ENCODE peak calls at places on chromosomes 12 and 14, in six cellular contexts. N, I, Q, J, U and Y are unnamed samples. For H3K4me1, the result is how much of the 10 kb centered on the place peaks cover.

GRCh38 chr12:106108187-106108816 is 30.5 kb downstream of the NUAK1 start:
- DNase-seq in I (no peak), U (peak), N (no peak), J (no peak), Q (peak), Y (no peak)

GRCh38 chr14:34527591-34527990 is 11.9 kb downstream of the EAPP start:
- DNase-seq in J (no peak), I (no peak), U (no peak), Q (no peak), N (no peak), Y (no peak)

GRCh38 chr12:53930591-53931255 is 7.9 kb upstream of the HOXC13 start:
- DNase-seq in I (no peak), N (no peak), U (no peak), J (no peak), Q (no peak), Y (no peak)

GRCh38 chr14:95683793-95684192 is 2.4 kb upstream of the TCL1B start:
- DNase-seq in Q (no peak), J (no peak), I (peak), N (no peak), U (peak), Y (no peak)

GRCh38 chr14:35346738-35347322 is 54.6 kb downstream of the PSMA6 start:
- DNase-seq in I (no peak), U (no peak), N (no peak), Q (no peak), J (peak), Y (no peak)

GRCh38 chr12:77133566-77133965 is 68.2 kb upstream of the E2F7 start:
- DNase-seq in I (peak), J (peak), N (no peak), Q (peak), U (peak), Y (no peak)

GRCh38 chr12:128288896-128289295 is 21.9 kb downstream of the TMEM132C start:
- DNase-seq in I (no peak), U (no peak), J (no peak), Q (no peak), N (no peak), Y (no peak)

GRCh38 chr12:121812320-121812871 is 8.6 kb downstream of the SETD1B start:
- DNase-seq in U (peak), J (peak), N (peak), Q (peak), I (peak), Y (no peak)

GRCh38 chr12:77118696-77119095 is 53.3 kb upstream of the E2F7 start:
- DNase-seq in Q (peak), J (no peak), U (no peak), I (no peak), N (no peak), Y (no peak)

GRCh38 chr14:21069388-21070082 is 569 bp upstream of the ARHGEF40 start:
- DNase-seq in Q (peak), U (no peak), J (peak), N (peak), I (no peak), Y (no peak)

GRCh38 chr12:64894827-64895475 is 70.5 kb downstream of the TBC1D30 start:
- DNase-seq in I (no peak), Q (peak), U (no peak), J (no peak), N (no peak), Y (no peak)

GRCh38 chr12:100962086-100962712 is 167.6 kb downstream of the ANO4 start:
- DNase-seq in Q (no peak), U (no peak), N (no peak), I (no peak), J (no peak), Y (no peak)

GRCh38 chr12:56032006-56032405 is 9.7 kb upstream of the RPS26 start:
- DNase-seq in Q (no peak), I (no peak), N (no peak), U (no peak), J (no peak), Y (no peak)

DNA sequence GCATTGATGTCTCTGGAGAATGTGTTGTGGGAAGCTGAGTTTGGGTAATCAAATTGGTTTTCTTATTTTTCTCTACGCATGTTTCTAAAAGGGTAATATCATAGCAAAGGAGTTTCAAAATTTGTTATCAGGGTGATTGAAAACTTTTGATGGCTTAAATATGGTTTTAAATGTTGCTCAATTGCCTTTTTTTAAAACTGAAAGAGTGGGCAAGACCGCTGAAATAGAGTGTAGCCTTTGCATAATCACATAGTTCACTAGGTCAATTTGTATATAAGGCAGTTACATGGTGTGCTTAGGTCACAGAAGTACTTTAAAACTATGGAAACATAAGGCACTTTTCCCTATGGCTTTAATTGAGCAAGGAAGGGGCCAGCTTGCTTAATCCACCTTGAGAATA is 167.4 kb downstream of the SNAPC1 start:
- DNase-seq in I (no peak), N (no peak), Q (no peak), J (no peak), U (no peak), Y (no peak)
- TF ChIP-seq POLR2A in I (no peak), N (no peak), Q (no peak), J (no peak), U (no peak), Y (no peak)

GRCh38 chr14:101824339-101824727 is 62.8 kb downstream of the PPP2R5C start:
- DNase-seq in N (no peak), Q (no peak), J (no peak), U (no peak), I (no peak), Y (no peak)

GRCh38 chr14:101823511-101824120 is 62.1 kb downstream of the PPP2R5C start:
- DNase-seq in I (peak), U (no peak), N (peak), J (peak), Q (no peak), Y (no peak)

GRCh38 chr14:101827286-101827685 is 65.8 kb downstream of the PPP2R5C start:
- DNase-seq in Q (no peak), N (no peak), I (no peak), U (no peak), J (no peak), Y (no peak)

GRCh38 chr14:101826359-101826758 is 64.8 kb downstream of the PPP2R5C start:
- DNase-seq in Q (no peak), N (no peak), U (no peak), I (no peak), J (no peak), Y (no peak)

GRCh38 chr14:101825797-101826196 is 64.3 kb downstream of the PPP2R5C start:
- DNase-seq in N (no peak), J (no peak), U (no peak), Q (no peak), I (no peak), Y (no peak)
- H3K4me1 ChIP-seq in N (under half), J (under half), U (under half), Q (under half), I (half or more), Y (under half)

GRCh38 chr12:19439059-19440018 is at the start of gene AEBP2:
- DNase-seq in N (peak), Q (peak), U (peak), J (peak), I (peak), Y (peak)
- TF ChIP-seq POLR2A in N (peak), Q (peak), U (peak), J (peak), I (no peak), Y (peak)

GRCh38 chr12:124567035-124567672 is at the start of gene NCOR2:
- DNase-seq in U (no peak), I (no peak), Q (no peak), J (peak), N (no peak), Y (no peak)

GRCh38 chr12:124565656-124566180 is 1.7 kb downstream of the NCOR2 start:
- DNase-seq in N (no peak), I (no peak), U (no peak), Q (no peak), J (no peak), Y (no peak)

GRCh38 chr12:124567673-124568373 is 411 bp upstream of the NCOR2 start:
- DNase-seq in I (peak), N (peak), U (peak), Q (peak), J (peak), Y (peak)

GRCh38 chr12:124565071-124565491 is 2.3 kb downstream of the NCOR2 start:
- DNase-seq in J (no peak), Q (no peak), I (no peak), U (no peak), N (no peak), Y (no peak)

GRCh38 chr12:124566181-124567034 is 1.0 kb downstream of the NCOR2 start:
- DNase-seq in Q (peak), U (peak), J (peak), N (peak), I (peak), Y (no peak)
- H3K4me1 ChIP-seq in Q (under half), U (under half), J (under half), N (under half), I (half or more), Y (half or more)

GRCh38 chr12:12294215-12295005 is 27.6 kb upstream of the LRP6 start:
- DNase-seq in J (no peak), U (no peak), I (peak), N (no peak), Q (no peak), Y (no peak)
- TF ChIP-seq POLR2A in J (no peak), U (no peak), I (no peak), N (no peak), Q (no peak), Y (no peak)

GRCh38 chr14:103539056-103539825 is 10.2 kb downstream of the TRMT61A start:
- DNase-seq in Q (no peak), U (no peak), N (no peak), I (no peak), J (no peak), Y (no peak)
- H3K4me1 ChIP-seq in Q (under half), U (under half), N (under half), I (half or more), J (under half), Y (half or more)

GRCh38 chr12:57846285-57846576 is 298 bp downstream of the CTDSP2 start:
- DNase-seq in Q (no peak), N (no peak), J (no peak), I (peak), U (no peak), Y (no peak)

GRCh38 chr12:57842342-57843294 is 3.9 kb downstream of the CTDSP2 start:
- DNase-seq in J (no peak), U (no peak), N (no peak), I (no peak), Q (peak), Y (no peak)

GRCh38 chr12:57845478-57846284 is 848 bp downstream of the CTDSP2 start:
- DNase-seq in N (peak), Q (no peak), J (peak), U (peak), I (peak), Y (no peak)

GRCh38 chr12:57846577-57847319 is at the start of gene CTDSP2:
- DNase-seq in U (peak), J (peak), I (peak), Q (peak), N (peak), Y (peak)

DNA sequence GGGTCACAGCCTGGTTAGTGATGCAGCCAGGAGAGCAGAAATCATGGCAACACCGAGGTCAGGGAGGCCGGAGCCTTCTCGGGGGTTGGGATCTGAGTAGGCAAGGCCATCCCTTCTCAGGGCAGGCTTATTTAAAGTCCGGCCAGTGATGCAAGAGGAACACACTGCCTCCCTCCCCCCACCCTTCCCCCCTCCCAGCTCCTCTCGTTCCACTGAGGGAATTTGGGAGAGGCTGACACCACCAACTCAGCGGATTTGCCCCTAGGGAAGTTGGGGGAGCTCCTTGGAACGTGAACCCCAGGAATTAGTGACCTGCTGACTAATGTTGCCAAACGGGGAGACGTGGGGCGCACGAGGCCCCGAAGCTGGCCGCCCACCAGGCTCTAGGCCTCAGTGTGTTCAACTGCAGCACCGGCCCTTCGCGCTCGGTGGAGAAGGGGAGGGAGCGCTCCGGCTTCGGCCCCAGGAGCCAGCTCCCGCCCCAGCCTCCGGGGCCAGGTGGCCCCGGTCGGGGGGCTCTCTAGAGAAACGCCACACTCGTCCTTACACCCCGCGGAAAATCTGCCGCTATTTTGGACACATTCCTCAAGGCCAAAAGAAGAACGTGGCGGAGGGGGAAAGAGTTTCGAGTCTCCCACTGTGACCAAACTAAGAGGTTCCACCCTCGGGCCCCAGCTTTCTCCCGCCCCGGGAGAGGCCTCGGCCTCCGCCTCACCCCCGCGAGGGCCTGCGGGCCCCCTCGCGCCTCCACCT is 1.6 kb downstream of the CTDSP2 start:
- DNase-seq in I (peak), U (peak), J (peak), Q (peak), N (peak), Y (no peak)
- TF ChIP-seq POLR2A in I (no peak), U (no peak), J (peak), Q (peak), N (peak), Y (no peak)

GRCh38 chr12:93441617-93442410 is at the start of gene UBE2N:
- DNase-seq in N (peak), Q (peak), U (peak), I (peak), J (peak), Y (peak)

GRCh38 chr12:93440043-93440835 is 1.5 kb downstream of the UBE2N start:
- DNase-seq in U (peak), J (no peak), N (no peak), Q (peak), I (no peak), Y (no peak)

GRCh38 chr12:93434305-93434704 is 7.4 kb downstream of the UBE2N start:
- DNase-seq in I (no peak), Q (peak), J (no peak), N (no peak), U (no peak), Y (no peak)

GRCh38 chr12:93441111-93441616 is 583 bp downstream of the UBE2N start:
- DNase-seq in J (peak), U (peak), I (peak), N (peak), Q (peak), Y (no peak)

GRCh38 chr12:93438266-93439050 is 3.3 kb downstream of the UBE2N start:
- DNase-seq in Q (no peak), I (no peak), U (no peak), N (no peak), J (no peak), Y (no peak)
- H3K4me1 ChIP-seq in Q (under half), I (half or more), U (under half), N (under half), J (under half), Y (under half)

GRCh38 chr12:52229836-52230343 is 3.2 kb upstream of the KRT7 start:
- DNase-seq in N (no peak), Q (no peak), U (no peak), I (no peak), J (no peak), Y (no peak)

GRCh38 chr12:52230364-52231281 is 2.4 kb upstream of the KRT7 start:
- DNase-seq in J (no peak), N (no peak), U (peak), Q (peak), I (no peak), Y (no peak)

GRCh38 chr12:52232916-52233461 is at the start of gene KRT7:
- DNase-seq in I (no peak), U (peak), Q (no peak), N (no peak), J (no peak), Y (no peak)

GRCh38 chr12:52232233-52232915 is 669 bp upstream of the KRT7 start:
- DNase-seq in J (no peak), I (no peak), N (no peak), U (no peak), Q (no peak), Y (no peak)

GRCh38 chr12:52231305-52232232 is 1.5 kb upstream of the KRT7 start:
- DNase-seq in I (no peak), J (no peak), U (peak), Q (no peak), N (no peak), Y (no peak)
- TF ChIP-seq POLR2A in I (no peak), J (no peak), U (peak), Q (no peak), N (no peak), Y (no peak)

DNA sequence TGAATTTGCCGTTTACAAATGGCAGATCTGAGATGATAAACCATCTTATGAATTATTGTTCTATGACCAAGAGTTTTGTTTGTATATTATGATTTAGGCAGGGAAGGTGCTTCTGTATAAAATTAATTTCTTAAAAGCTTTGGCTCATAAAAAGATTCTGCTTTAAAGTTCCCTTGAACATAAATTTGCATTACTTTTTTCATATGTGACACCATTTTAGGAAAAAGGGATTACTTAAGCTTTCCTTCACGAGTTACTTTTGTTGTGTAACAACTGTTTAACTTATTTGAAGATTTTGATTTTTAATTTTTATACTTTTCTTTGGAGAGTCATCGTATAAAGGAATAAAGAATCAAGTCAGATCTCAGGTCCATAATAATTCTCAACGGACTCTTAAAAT is 3.3 kb downstream of the ETNK1 start:
- DNase-seq in J (no peak), N (no peak), U (no peak), I (no peak), Q (no peak), Y (no peak)
- H3K4me1 ChIP-seq in J (under half), N (under half), U (under half), I (half or more), Q (under half), Y (under half)